ENCODE peak calls at places on chromosome 15, in ten cellular contexts. L, D, O, H, J, U, Z, G, M and S are unnamed samples.

GRCh38 chr15:78831229-78832207 is 20.3 kb upstream of the ADAMTS7 start:
- DNase-seq in Z (no peak), M (no peak), J (no peak), H (no peak), L (no peak), U (no peak), G (no peak), O (no peak), D (no peak), S (no peak)

GRCh38 chr15:48469271-48469670 is 138.0 kb downstream of the DUT start:
- DNase-seq in M (no peak), D (no peak), J (no peak), Z (no peak), U (no peak), G (no peak), L (no peak), H (no peak), O (peak), S (no peak)

GRCh38 chr15:75928680-75929608 is 25.3 kb downstream of the FBXO22 start:
- DNase-seq in H (peak), M (peak), G (no peak), O (peak), Z (peak), J (no peak), U (peak), D (no peak), L (no peak), S (no peak)

GRCh38 chr15:92164327-92165000 is 229.2 kb upstream of the ST8SIA2 start:
- DNase-seq in H (peak), U (no peak), G (no peak), L (no peak), M (peak), J (no peak), O (peak), Z (no peak), D (no peak), S (no peak)

GRCh38 chr15:58856090-58856489 is 77.4 kb downstream of the SLTM start:
- DNase-seq in H (peak), J (no peak), D (no peak), G (no peak), M (peak), Z (no peak), L (no peak), U (no peak), O (peak), S (peak)

GRCh38 chr15:26974120-26974780 is 3.3 kb downstream of the GABRG3 start:
- DNase-seq in Z (peak), L (no peak), H (peak), D (no peak), O (peak), U (peak), G (no peak), J (no peak), M (peak), S (peak)

GRCh38 chr15:39543651-39544050 is 37.2 kb upstream of the THBS1 start:
- DNase-seq in M (no peak), L (no peak), J (no peak), U (no peak), H (peak), O (no peak), D (no peak), Z (no peak), G (no peak), S (no peak)

GRCh38 chr15:55003900-55004879 is 192.6 kb downstream of the RSL24D1 start:
- DNase-seq in O (no peak), M (no peak), Z (no peak), U (no peak), H (no peak), G (no peak), J (no peak), D (no peak), L (no peak), S (no peak)

GRCh38 chr15:66940368-66940767 is 125.0 kb upstream of the SMAD3 start:
- DNase-seq in U (peak), O (no peak), D (peak), J (no peak), H (peak), L (no peak), G (no peak), M (peak), Z (no peak), S (no peak)

GRCh38 chr15:79543097-79543496 is 111.0 kb downstream of the MINAR1 start:
- DNase-seq in M (no peak), G (no peak), H (no peak), L (no peak), U (no peak), J (no peak), D (no peak), Z (no peak), O (no peak), S (no peak)

GRCh38 chr15:70151441-70151840 is 53.7 kb upstream of the TLE3 start:
- DNase-seq in Z (no peak), M (no peak), G (no peak), J (no peak), O (no peak), U (no peak), H (no peak), D (no peak), L (no peak), S (no peak)

GRCh38 chr15:97652041-97652440 is 308.5 kb upstream of the ARRDC4 start:
- DNase-seq in Z (no peak), L (no peak), D (no peak), H (no peak), J (no peak), U (peak), G (no peak), O (no peak), M (no peak), S (no peak)

GRCh38 chr15:77039217-77039533 is 31.7 kb downstream of the TSPAN3 start:
- DNase-seq in G (no peak), O (no peak), J (no peak), D (no peak), Z (no peak), M (no peak), L (no peak), H (no peak), U (no peak), S (no peak)

GRCh38 chr15:36291501-36291900 is 287.9 kb upstream of the CDIN1 start:
- DNase-seq in O (no peak), L (no peak), U (no peak), J (no peak), D (no peak), M (no peak), G (no peak), H (no peak), Z (no peak), S (no peak)

GRCh38 chr15:62110000-62110851 is 43.4 kb downstream of the C2CD4A start:
- DNase-seq in D (no peak), H (peak), G (no peak), U (peak), J (no peak), Z (peak), L (no peak), O (peak), M (peak), S (no peak)

GRCh38 chr15:85044251-85044853 is 62.7 kb downstream of the PDE8A start:
- DNase-seq in D (no peak), G (no peak), U (peak), O (peak), L (peak), H (peak), J (no peak), Z (peak), M (peak), S (peak)

GRCh38 chr15:59372352-59373211 is at the start of gene MYO1E:
- DNase-seq in L (peak), O (peak), J (peak), Z (peak), H (peak), G (peak), M (peak), U (peak), D (peak), S (peak)

GRCh38 chr15:36067483-36068274 is 511.7 kb upstream of the CDIN1 start:
- DNase-seq in H (no peak), J (no peak), M (no peak), Z (no peak), L (no peak), O (no peak), U (no peak), D (no peak), G (no peak), S (no peak)

GRCh38 chr15:45650889-45651525 is 16.2 kb downstream of the SQOR start:
- DNase-seq in O (no peak), H (no peak), Z (no peak), G (no peak), U (no peak), J (no peak), L (no peak), D (no peak), M (no peak), S (no peak)

DNA sequence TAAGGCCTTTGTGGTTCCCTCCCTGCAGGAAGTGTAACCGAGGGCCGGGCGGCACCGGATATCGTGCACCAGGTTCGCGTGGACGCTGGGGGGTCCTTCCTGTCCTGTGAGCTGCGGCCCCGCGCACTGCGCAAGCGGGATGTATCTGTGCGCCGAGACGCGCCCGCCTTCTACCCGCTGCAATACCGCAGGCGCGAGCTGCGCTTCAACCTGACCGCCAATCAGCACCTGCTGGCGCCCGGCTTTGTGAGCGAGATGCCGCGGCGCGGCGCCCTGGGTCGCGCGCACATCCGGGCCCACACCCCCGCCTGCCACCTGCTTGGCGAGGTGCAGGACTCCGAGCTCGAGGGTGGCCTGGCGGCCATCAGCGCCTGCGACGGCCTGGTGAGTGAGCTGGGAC is 35.9 kb downstream of the SAXO2 start:
- DNase-seq in G (no peak), O (no peak), L (no peak), U (peak), M (no peak), Z (no peak), D (no peak), J (no peak), H (no peak), S (no peak)
- H3K4me3 ChIP-seq in G (no peak), O (no peak), L (no peak), U (no peak), M (no peak), Z (no peak), D (no peak), J (no peak), H (no peak), S (no peak)

DNA sequence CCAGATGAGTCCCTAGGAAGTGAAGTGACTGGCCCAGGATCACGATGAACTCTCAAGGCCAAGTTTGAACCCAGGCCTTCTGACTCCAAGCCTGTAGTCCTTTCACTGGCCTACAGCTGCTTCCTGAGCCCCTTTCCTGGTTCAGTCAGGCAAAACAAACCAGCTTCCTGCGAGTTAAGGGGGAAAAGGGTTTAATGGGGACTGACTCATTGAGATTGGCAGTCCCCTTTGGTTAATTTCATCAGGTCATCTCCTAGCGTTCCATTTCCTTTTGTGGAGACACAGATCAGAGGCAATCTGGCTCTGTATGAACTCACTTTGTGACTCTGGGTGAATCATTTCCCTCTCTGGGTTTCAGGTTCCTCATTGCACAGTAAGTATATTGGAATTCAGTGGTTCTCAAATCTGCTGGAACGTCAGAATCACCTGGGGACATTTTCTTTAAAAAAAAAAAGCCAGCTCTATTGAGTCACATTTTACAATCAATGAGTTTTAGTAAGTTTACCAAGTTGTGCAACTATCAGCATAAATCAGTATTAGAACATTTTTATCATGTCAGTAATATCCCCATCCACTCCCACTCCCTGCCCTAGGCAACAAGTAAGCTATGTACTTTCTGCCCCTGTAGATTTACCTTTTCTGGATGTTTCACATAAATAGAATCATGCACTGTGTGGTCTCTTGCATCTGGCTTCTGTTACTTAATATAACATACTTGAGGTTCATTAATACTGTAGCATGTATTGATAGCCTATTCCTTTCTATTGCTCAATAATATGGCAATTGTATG is 180.2 kb downstream of the THSD4 start:
- DNase-seq in J (no peak), M (peak), L (no peak), U (peak), D (no peak), G (no peak), Z (peak), O (peak), H (peak), S (peak)
- H3K4me3 ChIP-seq in J (no peak), M (peak), L (no peak), U (no peak), D (no peak), G (no peak), Z (no peak), O (peak), H (no peak), S (no peak)

DNA sequence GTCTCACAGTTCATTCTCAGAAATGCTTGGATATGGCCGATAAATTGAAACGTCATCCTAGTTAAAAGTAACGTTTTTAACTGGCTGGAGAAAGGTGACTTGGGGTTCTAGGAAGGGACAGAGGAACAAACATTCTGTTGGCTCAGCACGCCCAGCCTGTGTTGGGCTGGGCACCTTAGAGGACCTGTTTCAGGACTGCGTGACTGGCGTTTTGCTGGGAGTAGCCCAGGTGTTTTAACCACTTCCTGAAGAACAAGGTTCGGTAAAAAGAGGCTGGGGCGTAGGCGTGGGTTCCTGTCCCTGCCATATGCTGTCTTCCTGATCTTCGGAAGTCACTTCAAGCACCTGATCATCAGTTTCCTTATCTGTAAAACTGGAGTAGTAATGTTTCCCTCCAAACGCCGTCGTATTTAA is 1.1 kb upstream of the TLNRD1 start:
- DNase-seq in D (peak), L (no peak), U (peak), Z (no peak), M (no peak), H (no peak), O (no peak), J (no peak), G (peak), S (no peak)
- H3K4me3 ChIP-seq in D (no peak), L (peak), U (peak), Z (peak), M (peak), H (peak), O (peak), J (peak), G (peak), S (peak)

GRCh38 chr15:90869601-90870353 is 1.4 kb downstream of the FURIN start:
- DNase-seq in L (peak), G (peak), D (peak), U (peak), H (peak), Z (no peak), J (no peak), M (peak), O (peak), S (peak)
- H3K4me3 ChIP-seq in L (peak), G (no peak), D (no peak), U (peak), H (peak), Z (peak), J (peak), M (peak), O (peak), S (no peak)

GRCh38 chr15:81297580-81298575 is 26.1 kb downstream of the STARD5 start:
- DNase-seq in U (peak), H (no peak), G (no peak), Z (no peak), L (no peak), D (peak), J (no peak), M (no peak), O (no peak), S (no peak)
- H3K4me3 ChIP-seq in U (no peak), H (no peak), G (no peak), Z (no peak), L (peak), D (no peak), J (peak), M (no peak), O (no peak), S (no peak)

GRCh38 chr15:41882689-41883483 is 11.0 kb downstream of the SPTBN5 start:
- DNase-seq in O (no peak), M (no peak), G (no peak), L (no peak), J (no peak), D (no peak), Z (no peak), U (peak), H (no peak), S (no peak)
- H3K4me3 ChIP-seq in O (no peak), M (no peak), G (no peak), L (peak), J (peak), D (no peak), Z (no peak), U (no peak), H (no peak), S (no peak)

GRCh38 chr15:101121511-101122090 is 130.2 kb downstream of the CHSY1 start:
- DNase-seq in D (peak), M (peak), L (peak), Z (no peak), G (peak), O (peak), U (peak), J (no peak), H (peak), S (no peak)

GRCh38 chr15:101120961-101121360 is 130.9 kb downstream of the CHSY1 start:
- DNase-seq in H (no peak), D (no peak), J (no peak), M (no peak), Z (no peak), L (no peak), G (peak), O (no peak), U (no peak), S (no peak)

GRCh38 chr15:101123222-101123910 is 128.5 kb downstream of the CHSY1 start:
- DNase-seq in G (peak), M (peak), U (no peak), H (peak), Z (no peak), O (peak), J (no peak), D (no peak), L (no peak), S (no peak)

GRCh38 chr15:101122806-101123205 is 129.0 kb downstream of the CHSY1 start:
- DNase-seq in Z (no peak), G (no peak), H (no peak), D (no peak), M (no peak), O (no peak), L (no peak), U (no peak), J (no peak), S (no peak)

DNA sequence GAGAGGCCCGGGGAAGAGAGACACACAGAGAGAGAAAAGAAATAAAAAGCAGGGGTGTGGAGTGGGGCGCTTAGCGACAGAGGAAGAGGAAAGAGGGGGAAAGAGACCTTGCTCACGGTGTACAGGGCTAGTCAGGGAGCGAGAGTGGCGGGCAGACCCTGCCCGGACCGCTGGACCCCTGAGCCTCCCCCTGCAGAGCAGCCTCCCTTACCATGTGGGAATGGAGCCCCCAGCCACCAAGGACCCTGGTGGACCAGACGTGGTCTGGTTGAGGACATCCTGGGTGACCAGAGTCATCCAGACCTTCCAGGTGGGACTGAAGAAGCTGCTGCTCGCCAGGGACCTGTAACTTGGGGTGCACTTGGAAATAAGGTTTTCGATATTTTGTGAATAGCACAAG is 129.6 kb downstream of the CHSY1 start:
- DNase-seq in G (no peak), U (no peak), Z (no peak), H (no peak), O (no peak), J (no peak), L (no peak), M (no peak), D (no peak), S (no peak)
- H3K4me3 ChIP-seq in G (no peak), U (no peak), Z (no peak), H (no peak), O (no peak), J (no peak), L (peak), M (peak), D (no peak), S (no peak)

GRCh38 chr15:43106486-43106829 is 620 bp upstream of the UBR1 start:
- DNase-seq in O (no peak), U (no peak), L (no peak), D (no peak), Z (no peak), M (no peak), H (no peak), G (no peak), J (no peak), S (no peak)
- H3K4me3 ChIP-seq in O (peak), U (peak), L (peak), D (peak), Z (peak), M (peak), H (peak), G (peak), J (peak), S (peak)

GRCh38 chr15:74543583-74543982 is 2.6 kb downstream of the ARID3B start:
- DNase-seq in O (no peak), L (no peak), G (no peak), H (no peak), Z (no peak), J (no peak), D (no peak), U (no peak), M (no peak), S (no peak)
- H3K4me3 ChIP-seq in O (no peak), L (no peak), G (no peak), H (no peak), Z (no peak), J (no peak), D (no peak), U (no peak), M (no peak), S (no peak)

DNA sequence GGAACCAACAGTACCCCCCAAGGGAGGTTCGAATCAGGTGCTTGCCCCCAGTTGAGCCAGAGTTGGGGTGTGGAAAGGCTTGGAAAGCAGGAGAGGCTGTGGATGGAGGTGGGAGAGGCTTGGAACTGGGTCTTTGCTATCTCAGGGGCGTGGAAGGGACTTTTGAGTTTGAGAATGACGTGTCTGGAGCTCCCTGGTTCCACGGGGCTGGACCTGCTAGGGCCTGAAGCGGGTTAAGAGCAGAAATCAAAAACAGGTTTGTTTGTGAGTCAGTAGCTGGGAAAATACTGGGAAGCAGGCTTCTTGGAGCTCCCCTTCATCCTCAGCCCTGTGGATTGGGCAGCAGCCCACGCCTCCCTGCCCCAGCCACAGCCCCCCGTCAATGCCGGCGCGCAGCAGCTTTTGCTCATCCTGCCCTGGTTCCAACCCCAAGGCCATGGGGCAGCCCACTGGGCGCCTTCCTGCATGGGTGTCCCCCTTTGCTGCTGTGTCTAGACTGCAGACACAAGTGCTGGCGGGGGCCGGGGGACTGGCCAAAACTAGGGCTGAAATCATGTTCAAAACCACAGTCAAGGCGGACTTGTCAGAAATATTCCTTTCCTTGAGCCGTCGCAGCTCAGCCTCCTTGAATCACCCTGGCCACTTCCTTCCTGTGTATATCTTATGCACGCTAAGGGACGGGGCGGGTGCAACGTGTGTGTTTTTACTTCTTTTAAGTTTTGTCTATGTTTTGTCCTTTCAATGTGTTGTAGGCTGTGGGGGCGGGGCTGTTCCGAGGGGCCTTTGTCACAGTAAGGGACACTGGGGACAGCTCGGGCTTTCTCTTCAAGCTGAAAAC is 108.0 kb downstream of the KLF13 start:
- DNase-seq in G (peak), O (peak), J (peak), U (peak), Z (no peak), H (peak), D (peak), M (peak), L (peak), S (peak)
- H3K4me3 ChIP-seq in G (no peak), O (peak), J (peak), U (no peak), Z (no peak), H (peak), D (no peak), M (peak), L (peak), S (no peak)